ENCODE peak calls at places on chromosomes 7 and 10, in five cellular contexts. One of them, this sample, is unnamed.

GRCh38 chr7:151232272-151233110 is at the start of gene CHPF2:
- DNase-seq in GM12878: peak; percentile 60
- DNase-seq in K562: peak; percentile 97
- DNase-seq in SK-N-SH: peak; percentile 99
- DNase-seq in HepG2: peak; percentile 66
- DNase-seq in this sample: peak; percentile 97

GRCh38 chr10:74244097-74244685 is 93.2 kb downstream of the ADK start:
- DNase-seq in K562: no peak
- DNase-seq in SK-N-SH: peak; percentile 11
- DNase-seq in HepG2: peak; percentile 7
- DNase-seq in GM12878: no peak
- DNase-seq in this sample: no peak

GRCh38 chr10:71243756-71244637 is 31.6 kb downstream of the UNC5B start:
- DNase-seq in GM12878: no peak
- DNase-seq in HepG2: no peak
- DNase-seq in SK-N-SH: no peak
- DNase-seq in K562: no peak
- DNase-seq in this sample: no peak

GRCh38 chr7:152896217-152896616 is 136.7 kb downstream of the ACTR3B start:
- DNase-seq in SK-N-SH: no peak
- DNase-seq in K562: no peak
- DNase-seq in GM12878: no peak
- DNase-seq in HepG2: no peak
- DNase-seq in this sample: no peak

GRCh38 chr7:141609566-141609965 is 58.4 kb downstream of the AGK start:
- DNase-seq in HepG2: no peak
- DNase-seq in SK-N-SH: no peak
- DNase-seq in GM12878: no peak
- DNase-seq in K562: no peak
- DNase-seq in this sample: no peak

GRCh38 chr7:93890464-93891068 is at the start of gene TFPI2:
- DNase-seq in K562: no peak
- DNase-seq in HepG2: peak; percentile 2
- DNase-seq in SK-N-SH: peak; percentile 83
- DNase-seq in GM12878: no peak
- DNase-seq in this sample: peak; percentile 27

GRCh38 chr7:102169651-102170416 is 116.8 kb upstream of the SH2B2 start:
- DNase-seq in GM12878: no peak
- DNase-seq in K562: no peak
- DNase-seq in SK-N-SH: no peak
- DNase-seq in HepG2: no peak
- DNase-seq in this sample: no peak

GRCh38 chr10:71221586-71222202 is 9.3 kb downstream of the UNC5B start:
- DNase-seq in GM12878: no peak
- DNase-seq in HepG2: no peak
- DNase-seq in SK-N-SH: no peak
- DNase-seq in K562: no peak
- DNase-seq in this sample: no peak

GRCh38 chr7:1557771-1558170 is 1.8 kb upstream of the TMEM184A start:
- DNase-seq in K562: no peak
- DNase-seq in SK-N-SH: peak; percentile 41
- DNase-seq in HepG2: no peak
- DNase-seq in GM12878: no peak
- DNase-seq in this sample: no peak

GRCh38 chr10:44939691-44940401 is 19.8 kb upstream of the RASSF4 start:
- DNase-seq in SK-N-SH: no peak
- DNase-seq in K562: no peak
- DNase-seq in GM12878: no peak
- DNase-seq in HepG2: peak; percentile 93
- DNase-seq in this sample: no peak

GRCh38 chr10:104202231-104202630 is 29.9 kb downstream of the CFAP43 start:
- DNase-seq in SK-N-SH: no peak
- DNase-seq in HepG2: no peak
- DNase-seq in GM12878: no peak
- DNase-seq in K562: no peak
- DNase-seq in this sample: no peak

GRCh38 chr7:73992104-73992562 is 35.8 kb upstream of the ELN start:
- DNase-seq in SK-N-SH: no peak
- DNase-seq in GM12878: no peak
- DNase-seq in K562: no peak
- DNase-seq in HepG2: no peak
- DNase-seq in this sample: no peak

GRCh38 chr10:75592888-75593643 is 161.6 kb downstream of the LRMDA start:
- DNase-seq in K562: no peak
- DNase-seq in HepG2: no peak
- DNase-seq in SK-N-SH: no peak
- DNase-seq in GM12878: no peak
- DNase-seq in this sample: peak; percentile 57

GRCh38 chr7:121562274-121562673 is 166.2 kb upstream of the FAM3C start:
- DNase-seq in HepG2: no peak
- DNase-seq in K562: no peak
- DNase-seq in SK-N-SH: no peak
- DNase-seq in GM12878: no peak
- DNase-seq in this sample: no peak

GRCh38 chr7:84314263-84314662 is 119.7 kb upstream of the SEMA3A start:
- DNase-seq in K562: no peak
- DNase-seq in GM12878: no peak
- DNase-seq in HepG2: no peak
- DNase-seq in SK-N-SH: no peak
- DNase-seq in this sample: no peak

GRCh38 chr7:100864263-100864845 is 2.8 kb upstream of the TRIP6 start:
- DNase-seq in SK-N-SH: no peak
- DNase-seq in GM12878: no peak
- DNase-seq in HepG2: no peak
- DNase-seq in K562: no peak
- DNase-seq in this sample: no peak

GRCh38 chr7:100865372-100865911 is 1.7 kb upstream of the TRIP6 start:
- DNase-seq in SK-N-SH: peak; percentile 39
- DNase-seq in K562: no peak
- DNase-seq in HepG2: no peak
- DNase-seq in GM12878: no peak
- DNase-seq in this sample: no peak

GRCh38 chr7:100860702-100861615 is 6.2 kb upstream of the TRIP6 start:
- DNase-seq in K562: no peak
- DNase-seq in HepG2: no peak
- DNase-seq in SK-N-SH: peak; percentile 36
- DNase-seq in GM12878: no peak
- DNase-seq in this sample: no peak

GRCh38 chr7:100861616-100861985 is 5.6 kb upstream of the TRIP6 start:
- DNase-seq in K562: no peak
- DNase-seq in GM12878: no peak
- DNase-seq in SK-N-SH: no peak
- DNase-seq in HepG2: no peak
- DNase-seq in this sample: no peak

DNA sequence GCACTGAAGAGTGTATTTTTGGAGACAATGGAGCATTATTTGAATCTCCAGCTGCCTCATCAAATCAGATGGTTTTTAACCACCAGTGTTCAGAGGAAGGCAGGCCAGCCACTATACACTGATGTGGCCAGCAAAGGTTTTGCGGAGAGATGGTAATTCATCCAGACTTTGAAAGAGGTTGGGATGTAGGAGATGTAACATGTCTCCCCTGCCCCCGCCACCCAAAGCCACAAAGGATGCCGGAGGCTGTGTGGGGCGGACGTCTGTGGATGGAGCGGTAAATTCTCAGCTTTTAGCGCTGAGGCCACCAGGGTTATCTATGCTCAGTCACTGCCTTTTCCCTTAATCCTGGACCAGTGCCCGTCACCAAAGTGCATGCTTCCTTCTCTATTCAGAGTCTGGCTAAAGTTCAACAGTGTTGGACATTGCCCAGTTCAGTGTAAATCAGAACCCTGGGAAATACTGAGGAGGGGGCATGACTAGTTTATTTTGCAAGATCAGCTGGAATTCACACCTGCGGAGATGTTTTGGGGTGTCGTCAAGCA is 3.7 kb upstream of the TRIP6 start:
- DNase-seq in HepG2: peak; percentile 50
- DNase-seq in SK-N-SH: no peak
- DNase-seq in K562: no peak
- DNase-seq in GM12878: no peak
- DNase-seq in this sample: no peak
- TF ChIP-seq FOXM1 in HepG2: no peak
- TF ChIP-seq FOXM1 in SK-N-SH: no peak
- TF ChIP-seq FOXM1 in K562: no peak
- TF ChIP-seq FOXM1 in GM12878: no peak
- TF ChIP-seq FOXM1 in this sample: no peak

DNA sequence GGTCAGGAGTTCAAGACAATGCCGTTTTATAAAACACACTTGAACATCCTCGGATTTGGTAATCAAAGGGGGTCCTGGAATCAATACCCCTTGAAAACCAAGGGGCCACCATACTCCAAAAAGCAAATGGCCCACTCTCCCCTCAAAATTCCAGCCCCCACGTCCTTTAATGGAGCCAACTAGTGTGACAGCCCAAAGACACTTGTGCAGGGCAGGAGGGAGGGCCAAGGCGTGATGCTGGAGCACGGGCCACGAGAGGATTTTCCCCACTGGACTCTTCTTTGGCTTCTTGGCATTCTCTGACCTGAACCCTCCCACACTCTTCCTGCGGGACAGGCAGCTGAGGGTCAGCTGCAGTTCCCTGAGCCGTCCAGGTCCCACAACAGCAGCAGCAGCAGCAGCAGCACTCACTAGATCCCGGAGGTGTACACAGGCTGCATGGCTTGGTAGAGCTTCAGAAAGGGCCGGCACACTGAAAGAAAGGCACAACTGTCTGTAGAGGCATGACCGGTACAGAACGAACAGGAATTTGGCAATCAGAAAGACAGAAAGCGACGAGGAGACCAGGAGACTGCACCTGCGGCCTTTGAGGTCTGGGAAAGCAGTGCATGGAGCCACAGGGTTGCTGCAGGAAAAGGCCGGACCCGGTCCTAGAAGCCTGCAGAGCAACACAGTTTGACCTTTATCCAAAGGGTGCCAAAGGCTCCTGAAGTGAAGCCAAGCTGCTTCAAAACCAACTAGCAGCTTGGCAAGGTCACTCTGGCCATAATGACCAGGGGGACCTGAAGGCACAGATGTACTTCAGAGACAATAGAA is 168.2 kb downstream of the TNS3 start:
- DNase-seq in SK-N-SH: no peak
- DNase-seq in GM12878: no peak
- DNase-seq in HepG2: no peak
- DNase-seq in K562: no peak
- DNase-seq in this sample: no peak
- TF ChIP-seq FOXM1 in SK-N-SH: no peak
- TF ChIP-seq FOXM1 in GM12878: no peak
- TF ChIP-seq FOXM1 in HepG2: no peak
- TF ChIP-seq FOXM1 in K562: no peak
- TF ChIP-seq FOXM1 in this sample: no peak

GRCh38 chr10:88147000-88147798 is 283.8 kb downstream of the PTEN start:
- DNase-seq in GM12878: no peak
- DNase-seq in HepG2: no peak
- DNase-seq in K562: no peak
- DNase-seq in SK-N-SH: no peak
- DNase-seq in this sample: no peak
- TF ChIP-seq FOXM1 in GM12878: no peak
- TF ChIP-seq FOXM1 in HepG2: no peak
- TF ChIP-seq FOXM1 in K562: no peak
- TF ChIP-seq FOXM1 in SK-N-SH: no peak
- TF ChIP-seq FOXM1 in this sample: no peak

DNA sequence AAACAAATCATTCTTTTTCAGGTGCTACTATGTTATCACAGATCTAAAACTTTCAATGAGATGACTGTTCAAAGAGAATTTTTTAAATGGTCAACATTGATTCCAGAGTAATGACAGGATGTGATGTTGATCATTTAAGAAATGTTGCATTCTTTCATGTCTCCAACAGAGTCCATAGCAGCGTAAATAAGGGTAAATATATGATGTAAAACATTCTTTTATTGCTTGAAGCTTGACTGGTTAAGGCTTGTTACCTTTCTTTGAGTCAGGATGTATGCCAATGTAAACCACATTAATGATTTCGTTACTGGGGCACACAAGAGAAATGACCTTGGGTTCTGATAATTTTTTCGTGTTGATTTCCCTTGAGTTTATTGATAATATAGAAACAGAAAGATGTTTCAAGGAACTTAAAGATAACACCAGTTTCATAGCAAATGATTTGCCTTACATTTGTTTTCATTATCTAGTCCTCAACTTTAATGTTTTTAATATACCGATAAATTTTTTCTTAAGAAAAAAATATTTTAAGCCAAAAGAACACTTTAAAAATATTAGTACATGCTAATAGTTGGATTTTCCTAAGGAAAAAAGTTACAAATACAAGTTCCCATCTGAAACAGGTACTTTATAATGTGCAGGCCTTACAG is 3.5 kb downstream of the STK17A start:
- DNase-seq in GM12878: no peak
- DNase-seq in K562: no peak
- DNase-seq in SK-N-SH: no peak
- DNase-seq in HepG2: peak; percentile 82
- DNase-seq in this sample: no peak
- TF ChIP-seq FOXM1 in GM12878: no peak
- TF ChIP-seq FOXM1 in K562: no peak
- TF ChIP-seq FOXM1 in SK-N-SH: no peak
- TF ChIP-seq FOXM1 in HepG2: no peak
- TF ChIP-seq FOXM1 in this sample: no peak

GRCh38 chr7:157372300-157373232 is 35.8 kb downstream of the DNAJB6 start:
- DNase-seq in HepG2: no peak
- DNase-seq in K562: no peak
- DNase-seq in SK-N-SH: no peak
- DNase-seq in GM12878: no peak
- DNase-seq in this sample: no peak

GRCh38 chr7:157371296-157371695 is 34.5 kb downstream of the DNAJB6 start:
- DNase-seq in HepG2: no peak
- DNase-seq in SK-N-SH: no peak
- DNase-seq in GM12878: no peak
- DNase-seq in K562: no peak
- DNase-seq in this sample: no peak

GRCh38 chr7:157366722-157367121 is 29.9 kb downstream of the DNAJB6 start:
- DNase-seq in SK-N-SH: no peak
- DNase-seq in HepG2: no peak
- DNase-seq in GM12878: no peak
- DNase-seq in K562: no peak
- DNase-seq in this sample: no peak

GRCh38 chr7:157370761-157371160 is 34.0 kb downstream of the DNAJB6 start:
- DNase-seq in GM12878: no peak
- DNase-seq in HepG2: no peak
- DNase-seq in SK-N-SH: no peak
- DNase-seq in K562: no peak
- DNase-seq in this sample: no peak

DNA sequence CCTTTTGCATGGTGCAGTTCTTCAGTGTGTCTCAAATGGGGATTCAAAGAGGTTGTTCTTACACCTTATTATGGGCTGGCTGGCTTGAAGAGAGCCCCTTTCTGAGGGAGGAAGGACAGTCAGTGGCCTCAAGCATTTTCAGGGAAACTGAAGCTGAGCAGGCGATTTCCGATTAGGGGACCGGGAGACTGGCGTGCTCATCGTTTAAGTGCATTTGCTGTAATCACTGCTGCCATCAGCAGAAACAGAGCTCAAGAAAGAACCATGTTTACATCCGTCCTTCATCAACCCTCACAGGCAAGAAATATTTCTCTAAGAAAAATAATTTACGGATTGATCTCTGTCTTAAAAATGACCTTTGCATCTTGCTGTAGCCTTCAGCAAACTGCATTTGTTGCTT is 32.2 kb downstream of the DNAJB6 start:
- DNase-seq in GM12878: no peak
- DNase-seq in HepG2: no peak
- DNase-seq in K562: no peak
- DNase-seq in SK-N-SH: no peak
- DNase-seq in this sample: no peak
- TF ChIP-seq FOXM1 in GM12878: no peak
- TF ChIP-seq FOXM1 in HepG2: no peak
- TF ChIP-seq FOXM1 in K562: no peak
- TF ChIP-seq FOXM1 in SK-N-SH: no peak
- TF ChIP-seq FOXM1 in this sample: no peak